ENCODE peak calls at places on chromosomes 7 and 10, in four cellular contexts. One of them, this sample, is unnamed.

GRCh38 chr7:44063894-44064651 is 1.3 kb downstream of the PGAM2 start:
- DNase-seq in RKO: no peak
- DNase-seq in uterus: no peak
- DNase-seq in activated naive CD8-positive, alpha-beta T cell treated with anti-CD3 and anti-CD28 coated beads, Interleukin-2, amount 50 U/mL, for 24 hours: no peak
- DNase-seq in this sample: no peak

GRCh38 chr10:89274928-89275327 is 23.4 kb upstream of the LIPA start:
- DNase-seq in RKO: no peak
- DNase-seq in uterus: no peak
- DNase-seq in activated naive CD8-positive, alpha-beta T cell treated with anti-CD3 and anti-CD28 coated beads, Interleukin-2, amount 50 U/mL, for 24 hours: no peak
- DNase-seq in this sample: no peak

GRCh38 chr7:50156746-50157145 is 63.7 kb upstream of the ZPBP start:
- DNase-seq in RKO: no peak
- DNase-seq in uterus: no peak
- DNase-seq in activated naive CD8-positive, alpha-beta T cell treated with anti-CD3 and anti-CD28 coated beads, Interleukin-2, amount 50 U/mL, for 24 hours: no peak
- DNase-seq in this sample: no peak

GRCh38 chr7:99224263-99224947 is 16.5 kb upstream of the KPNA7 start:
- DNase-seq in RKO: peak
- DNase-seq in uterus: no peak
- DNase-seq in activated naive CD8-positive, alpha-beta T cell treated with anti-CD3 and anti-CD28 coated beads, Interleukin-2, amount 50 U/mL, for 24 hours: no peak
- DNase-seq in this sample: no peak

GRCh38 chr7:43117842-43118241 is 5.4 kb downstream of the HECW1 start:
- DNase-seq in RKO: no peak
- DNase-seq in uterus: no peak
- DNase-seq in activated naive CD8-positive, alpha-beta T cell treated with anti-CD3 and anti-CD28 coated beads, Interleukin-2, amount 50 U/mL, for 24 hours: no peak
- DNase-seq in this sample: no peak

GRCh38 chr7:73827568-73828106 is 3.2 kb upstream of the CLDN4 start:
- DNase-seq in RKO: no peak
- DNase-seq in uterus: no peak
- DNase-seq in activated naive CD8-positive, alpha-beta T cell treated with anti-CD3 and anti-CD28 coated beads, Interleukin-2, amount 50 U/mL, for 24 hours: no peak
- DNase-seq in this sample: peak

GRCh38 chr7:123538189-123538714 is 3.9 kb upstream of the IQUB start:
- DNase-seq in RKO: peak
- DNase-seq in uterus: no peak
- DNase-seq in activated naive CD8-positive, alpha-beta T cell treated with anti-CD3 and anti-CD28 coated beads, Interleukin-2, amount 50 U/mL, for 24 hours: no peak
- DNase-seq in this sample: no peak

GRCh38 chr10:132606031-132606491 is 68.5 kb downstream of the INPP5A start:
- DNase-seq in RKO: no peak
- DNase-seq in uterus: no peak
- DNase-seq in activated naive CD8-positive, alpha-beta T cell treated with anti-CD3 and anti-CD28 coated beads, Interleukin-2, amount 50 U/mL, for 24 hours: no peak
- DNase-seq in this sample: no peak

GRCh38 chr10:97718178-97718577 is 4.6 kb downstream of the MARVELD1 start:
- DNase-seq in RKO: no peak
- DNase-seq in uterus: no peak
- DNase-seq in activated naive CD8-positive, alpha-beta T cell treated with anti-CD3 and anti-CD28 coated beads, Interleukin-2, amount 50 U/mL, for 24 hours: no peak
- DNase-seq in this sample: peak

GRCh38 chr7:2037301-2037804 is 195.4 kb downstream of the MAD1L1 start:
- DNase-seq in RKO: no peak
- DNase-seq in uterus: no peak
- DNase-seq in activated naive CD8-positive, alpha-beta T cell treated with anti-CD3 and anti-CD28 coated beads, Interleukin-2, amount 50 U/mL, for 24 hours: peak
- DNase-seq in this sample: no peak

GRCh38 chr10:33897255-33897893 is 562.9 kb upstream of the NRP1 start:
- DNase-seq in RKO: no peak
- DNase-seq in uterus: no peak
- DNase-seq in activated naive CD8-positive, alpha-beta T cell treated with anti-CD3 and anti-CD28 coated beads, Interleukin-2, amount 50 U/mL, for 24 hours: no peak
- DNase-seq in this sample: no peak

GRCh38 chr7:31734456-31734855 is 47.4 kb downstream of the PPP1R17 start:
- DNase-seq in RKO: no peak
- DNase-seq in uterus: no peak
- DNase-seq in activated naive CD8-positive, alpha-beta T cell treated with anti-CD3 and anti-CD28 coated beads, Interleukin-2, amount 50 U/mL, for 24 hours: no peak
- DNase-seq in this sample: peak

GRCh38 chr7:126398285-126398684 is 854.5 kb downstream of the GRM8 start:
- DNase-seq in RKO: peak
- DNase-seq in uterus: no peak
- DNase-seq in activated naive CD8-positive, alpha-beta T cell treated with anti-CD3 and anti-CD28 coated beads, Interleukin-2, amount 50 U/mL, for 24 hours: no peak
- DNase-seq in this sample: no peak

GRCh38 chr10:2897619-2898508 is 169.5 kb upstream of the PFKP start:
- DNase-seq in RKO: peak
- DNase-seq in uterus: no peak
- DNase-seq in activated naive CD8-positive, alpha-beta T cell treated with anti-CD3 and anti-CD28 coated beads, Interleukin-2, amount 50 U/mL, for 24 hours: no peak
- DNase-seq in this sample: no peak

GRCh38 chr10:72899545-72899944 is 6.0 kb downstream of the OIT3 start:
- DNase-seq in RKO: no peak
- DNase-seq in uterus: no peak
- DNase-seq in activated naive CD8-positive, alpha-beta T cell treated with anti-CD3 and anti-CD28 coated beads, Interleukin-2, amount 50 U/mL, for 24 hours: no peak
- DNase-seq in this sample: no peak

GRCh38 chr10:47150581-47150980 is 149.4 kb upstream of the GDF10 start:
- DNase-seq in RKO: no peak
- DNase-seq in uterus: no peak
- DNase-seq in activated naive CD8-positive, alpha-beta T cell treated with anti-CD3 and anti-CD28 coated beads, Interleukin-2, amount 50 U/mL, for 24 hours: no peak
- DNase-seq in this sample: no peak

GRCh38 chr7:13949450-13949849 is 40.0 kb downstream of the ETV1 start:
- DNase-seq in RKO: no peak
- DNase-seq in uterus: no peak
- DNase-seq in activated naive CD8-positive, alpha-beta T cell treated with anti-CD3 and anti-CD28 coated beads, Interleukin-2, amount 50 U/mL, for 24 hours: no peak
- DNase-seq in this sample: no peak

GRCh38 chr7:106012935-106013439 is 49.9 kb downstream of the CDHR3 start:
- DNase-seq in RKO: no peak
- DNase-seq in uterus: no peak
- DNase-seq in activated naive CD8-positive, alpha-beta T cell treated with anti-CD3 and anti-CD28 coated beads, Interleukin-2, amount 50 U/mL, for 24 hours: no peak
- DNase-seq in this sample: no peak

GRCh38 chr7:139716156-139716942 is 61.4 kb downstream of the HIPK2 start:
- DNase-seq in RKO: no peak
- DNase-seq in uterus: no peak
- DNase-seq in activated naive CD8-positive, alpha-beta T cell treated with anti-CD3 and anti-CD28 coated beads, Interleukin-2, amount 50 U/mL, for 24 hours: no peak
- DNase-seq in this sample: no peak

GRCh38 chr7:47816647-47817046 is 131.6 kb downstream of the PKD1L1 start:
- DNase-seq in RKO: no peak
- DNase-seq in uterus: no peak
- DNase-seq in activated naive CD8-positive, alpha-beta T cell treated with anti-CD3 and anti-CD28 coated beads, Interleukin-2, amount 50 U/mL, for 24 hours: no peak
- DNase-seq in this sample: no peak

GRCh38 chr10:59865101-59865500 is 41.3 kb downstream of the CCDC6 start:
- DNase-seq in RKO: no peak
- DNase-seq in uterus: peak
- DNase-seq in activated naive CD8-positive, alpha-beta T cell treated with anti-CD3 and anti-CD28 coated beads, Interleukin-2, amount 50 U/mL, for 24 hours: no peak
- DNase-seq in this sample: peak

GRCh38 chr10:8636371-8636770 is 581.9 kb downstream of the GATA3 start:
- DNase-seq in RKO: no peak
- DNase-seq in uterus: no peak
- DNase-seq in activated naive CD8-positive, alpha-beta T cell treated with anti-CD3 and anti-CD28 coated beads, Interleukin-2, amount 50 U/mL, for 24 hours: no peak
- DNase-seq in this sample: no peak

GRCh38 chr7:94324380-94325120 is 70.1 kb upstream of the COL1A2 start:
- DNase-seq in RKO: no peak
- DNase-seq in uterus: no peak
- DNase-seq in activated naive CD8-positive, alpha-beta T cell treated with anti-CD3 and anti-CD28 coated beads, Interleukin-2, amount 50 U/mL, for 24 hours: no peak
- DNase-seq in this sample: no peak

GRCh38 chr7:77729574-77730348 is 33.5 kb downstream of the RSBN1L start:
- DNase-seq in RKO: no peak
- DNase-seq in uterus: no peak
- DNase-seq in activated naive CD8-positive, alpha-beta T cell treated with anti-CD3 and anti-CD28 coated beads, Interleukin-2, amount 50 U/mL, for 24 hours: no peak
- DNase-seq in this sample: no peak

This sample was measured in SK-MEL-5.